ENCODE peak calls at places on chromosomes 11 and 22, in ten cellular contexts. One of them, this sample, is unnamed.

GRCh38 chr11:44954051-44954906 is 3.6 kb upstream of the TP53I11 start:
- DNase-seq in K562: no peak
- DNase-seq in stomach: no peak
- DNase-seq in tibial nerve: no peak
- DNase-seq in esophagus muscularis mucosa: no peak
- DNase-seq in HepG2: no peak
- DNase-seq in upper lobe of left lung: no peak
- DNase-seq in SK-N-SH: no peak
- DNase-seq in A549: no peak
- DNase-seq in suprapubic skin: no peak
- DNase-seq in this sample: no peak

GRCh38 chr11:64637346-64638016 is 46.5 kb downstream of the SLC22A12 start:
- DNase-seq in A549: no peak
- DNase-seq in upper lobe of left lung: no peak
- DNase-seq in SK-N-SH: peak
- DNase-seq in tibial nerve: no peak
- DNase-seq in stomach: no peak
- DNase-seq in suprapubic skin: no peak
- DNase-seq in K562: no peak
- DNase-seq in HepG2: no peak
- DNase-seq in esophagus muscularis mucosa: no peak
- DNase-seq in this sample: no peak

GRCh38 chr22:36510384-36510783 is 3.5 kb upstream of the FOXRED2 start:
- DNase-seq in A549: no peak
- DNase-seq in esophagus muscularis mucosa: no peak
- DNase-seq in upper lobe of left lung: peak
- DNase-seq in K562: no peak
- DNase-seq in suprapubic skin: no peak
- DNase-seq in tibial nerve: no peak
- DNase-seq in stomach: no peak
- DNase-seq in SK-N-SH: no peak
- DNase-seq in HepG2: no peak
- DNase-seq in this sample: peak

GRCh38 chr22:49950396-49950994 is 10.1 kb upstream of the PIM3 start:
- DNase-seq in suprapubic skin: no peak
- DNase-seq in HepG2: no peak
- DNase-seq in upper lobe of left lung: no peak
- DNase-seq in K562: no peak
- DNase-seq in tibial nerve: no peak
- DNase-seq in SK-N-SH: no peak
- DNase-seq in esophagus muscularis mucosa: no peak
- DNase-seq in stomach: peak
- DNase-seq in A549: no peak
- DNase-seq in this sample: no peak

GRCh38 chr11:122375687-122376399 is 259.8 kb upstream of the BLID start:
- DNase-seq in K562: no peak
- DNase-seq in A549: no peak
- DNase-seq in SK-N-SH: no peak
- DNase-seq in tibial nerve: no peak
- DNase-seq in upper lobe of left lung: no peak
- DNase-seq in esophagus muscularis mucosa: no peak
- DNase-seq in stomach: no peak
- DNase-seq in HepG2: no peak
- DNase-seq in suprapubic skin: no peak
- DNase-seq in this sample: no peak

GRCh38 chr11:22169833-22170232 is 23.1 kb upstream of the ANO5 start:
- DNase-seq in upper lobe of left lung: no peak
- DNase-seq in K562: no peak
- DNase-seq in SK-N-SH: no peak
- DNase-seq in esophagus muscularis mucosa: no peak
- DNase-seq in A549: no peak
- DNase-seq in suprapubic skin: no peak
- DNase-seq in stomach: no peak
- DNase-seq in HepG2: peak
- DNase-seq in tibial nerve: no peak
- DNase-seq in this sample: no peak

GRCh38 chr11:103035656-103036434 is 56.1 kb downstream of the DCUN1D5 start:
- DNase-seq in tibial nerve: no peak
- DNase-seq in upper lobe of left lung: no peak
- DNase-seq in stomach: no peak
- DNase-seq in SK-N-SH: peak
- DNase-seq in HepG2: peak
- DNase-seq in esophagus muscularis mucosa: no peak
- DNase-seq in A549: peak
- DNase-seq in suprapubic skin: no peak
- DNase-seq in K562: peak
- DNase-seq in this sample: no peak

GRCh38 chr11:96781082-96781481 is 391.3 kb downstream of the JRKL start:
- DNase-seq in stomach: no peak
- DNase-seq in tibial nerve: no peak
- DNase-seq in A549: no peak
- DNase-seq in suprapubic skin: no peak
- DNase-seq in SK-N-SH: no peak
- DNase-seq in HepG2: no peak
- DNase-seq in esophagus muscularis mucosa: no peak
- DNase-seq in K562: no peak
- DNase-seq in upper lobe of left lung: no peak
- DNase-seq in this sample: no peak

GRCh38 chr11:33388793-33389525 is 131.8 kb downstream of the HIPK3 start:
- DNase-seq in esophagus muscularis mucosa: no peak
- DNase-seq in HepG2: no peak
- DNase-seq in SK-N-SH: no peak
- DNase-seq in stomach: no peak
- DNase-seq in tibial nerve: no peak
- DNase-seq in suprapubic skin: no peak
- DNase-seq in A549: no peak
- DNase-seq in K562: no peak
- DNase-seq in upper lobe of left lung: no peak
- DNase-seq in this sample: no peak

GRCh38 chr11:92393218-92393617 is 168.6 kb downstream of the FAT3 start:
- DNase-seq in stomach: no peak
- DNase-seq in suprapubic skin: no peak
- DNase-seq in HepG2: no peak
- DNase-seq in esophagus muscularis mucosa: no peak
- DNase-seq in SK-N-SH: peak
- DNase-seq in upper lobe of left lung: no peak
- DNase-seq in K562: no peak
- DNase-seq in A549: no peak
- DNase-seq in tibial nerve: no peak
- DNase-seq in this sample: no peak

GRCh38 chr11:62151737-62152102 is 27.9 kb downstream of the INCENP start:
- DNase-seq in stomach: peak
- DNase-seq in K562: no peak
- DNase-seq in HepG2: no peak
- DNase-seq in upper lobe of left lung: no peak
- DNase-seq in esophagus muscularis mucosa: no peak
- DNase-seq in A549: no peak
- DNase-seq in suprapubic skin: peak
- DNase-seq in SK-N-SH: no peak
- DNase-seq in tibial nerve: no peak
- DNase-seq in this sample: no peak

GRCh38 chr11:43874738-43875137 is 5.9 kb upstream of the ALKBH3 start:
- DNase-seq in suprapubic skin: no peak
- DNase-seq in K562: no peak
- DNase-seq in stomach: no peak
- DNase-seq in A549: no peak
- DNase-seq in tibial nerve: no peak
- DNase-seq in SK-N-SH: no peak
- DNase-seq in HepG2: no peak
- DNase-seq in esophagus muscularis mucosa: no peak
- DNase-seq in upper lobe of left lung: no peak
- DNase-seq in this sample: no peak

GRCh38 chr22:29517215-29517908 is 36.2 kb downstream of the THOC5 start:
- DNase-seq in tibial nerve: no peak
- DNase-seq in A549: no peak
- DNase-seq in esophagus muscularis mucosa: no peak
- DNase-seq in suprapubic skin: no peak
- DNase-seq in K562: no peak
- DNase-seq in upper lobe of left lung: no peak
- DNase-seq in stomach: peak
- DNase-seq in SK-N-SH: peak
- DNase-seq in HepG2: no peak
- DNase-seq in this sample: no peak

GRCh38 chr22:24361976-24362646 is 65.3 kb upstream of the ADORA2A start:
- DNase-seq in tibial nerve: no peak
- DNase-seq in A549: no peak
- DNase-seq in suprapubic skin: no peak
- DNase-seq in SK-N-SH: no peak
- DNase-seq in stomach: no peak
- DNase-seq in K562: no peak
- DNase-seq in HepG2: no peak
- DNase-seq in upper lobe of left lung: no peak
- DNase-seq in esophagus muscularis mucosa: no peak
- DNase-seq in this sample: no peak

GRCh38 chr22:45261407-45262088 is 20.9 kb upstream of the KIAA0930 start:
- DNase-seq in upper lobe of left lung: no peak
- DNase-seq in A549: no peak
- DNase-seq in suprapubic skin: no peak
- DNase-seq in HepG2: no peak
- DNase-seq in SK-N-SH: no peak
- DNase-seq in K562: no peak
- DNase-seq in esophagus muscularis mucosa: no peak
- DNase-seq in tibial nerve: no peak
- DNase-seq in stomach: peak
- DNase-seq in this sample: no peak

GRCh38 chr22:23036684-23037428 is 33.5 kb upstream of the GNAZ start:
- DNase-seq in K562: peak
- DNase-seq in HepG2: peak
- DNase-seq in SK-N-SH: peak
- DNase-seq in A549: no peak
- DNase-seq in tibial nerve: no peak
- DNase-seq in upper lobe of left lung: no peak
- DNase-seq in stomach: no peak
- DNase-seq in esophagus muscularis mucosa: peak
- DNase-seq in suprapubic skin: no peak
- DNase-seq in this sample: no peak

GRCh38 chr11:122108828-122109227 is 7.2 kb downstream of the BLID start:
- DNase-seq in K562: no peak
- DNase-seq in A549: no peak
- DNase-seq in suprapubic skin: no peak
- DNase-seq in stomach: no peak
- DNase-seq in esophagus muscularis mucosa: no peak
- DNase-seq in upper lobe of left lung: no peak
- DNase-seq in SK-N-SH: no peak
- DNase-seq in HepG2: no peak
- DNase-seq in tibial nerve: no peak
- DNase-seq in this sample: no peak

GRCh38 chr22:18971321-18971751 is 35.2 kb upstream of the PRODH start:
- DNase-seq in A549: no peak
- DNase-seq in suprapubic skin: no peak
- DNase-seq in esophagus muscularis mucosa: no peak
- DNase-seq in tibial nerve: no peak
- DNase-seq in SK-N-SH: no peak
- DNase-seq in HepG2: no peak
- DNase-seq in stomach: no peak
- DNase-seq in upper lobe of left lung: no peak
- DNase-seq in K562: no peak
- DNase-seq in this sample: no peak
- H3K4me3 ChIP-seq in A549: peak
- H3K4me3 ChIP-seq in suprapubic skin: peak
- H3K4me3 ChIP-seq in esophagus muscularis mucosa: no peak
- H3K4me3 ChIP-seq in tibial nerve: no peak
- H3K4me3 ChIP-seq in SK-N-SH: peak
- H3K4me3 ChIP-seq in HepG2: no peak
- H3K4me3 ChIP-seq in stomach: peak
- H3K4me3 ChIP-seq in upper lobe of left lung: no peak
- H3K4me3 ChIP-seq in K562: no peak
- H3K4me3 ChIP-seq in this sample: no peak

DNA sequence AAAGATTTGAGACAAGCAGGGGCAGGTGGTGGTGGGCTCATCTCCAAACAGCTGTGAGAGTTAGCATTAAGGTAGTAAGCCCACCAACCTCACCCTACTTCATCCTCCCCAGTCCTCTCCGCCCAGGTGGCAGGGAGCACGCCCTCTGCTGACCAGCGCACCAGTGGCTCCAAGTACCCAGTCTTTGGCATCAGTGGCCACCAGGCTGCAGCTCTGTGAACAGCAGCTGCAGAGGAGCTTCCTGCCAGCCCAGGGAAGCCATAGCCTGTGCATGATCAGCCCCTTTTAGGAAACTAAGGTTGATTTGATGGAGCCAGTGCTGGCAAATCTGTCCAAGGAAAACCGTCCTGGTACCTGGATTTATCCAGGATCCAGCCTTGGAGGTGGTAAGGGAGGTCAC is 21.7 kb downstream of the CAVIN3 start:
- DNase-seq in esophagus muscularis mucosa: no peak
- DNase-seq in suprapubic skin: no peak
- DNase-seq in tibial nerve: no peak
- DNase-seq in A549: peak
- DNase-seq in HepG2: peak
- DNase-seq in upper lobe of left lung: peak
- DNase-seq in stomach: peak
- DNase-seq in K562: no peak
- DNase-seq in SK-N-SH: peak
- DNase-seq in this sample: no peak
- TF ChIP-seq EP300 in esophagus muscularis mucosa: no peak
- TF ChIP-seq EP300 in suprapubic skin: no peak
- TF ChIP-seq EP300 in tibial nerve: no peak
- TF ChIP-seq EP300 in A549: no peak
- TF ChIP-seq EP300 in HepG2: no peak
- TF ChIP-seq EP300 in upper lobe of left lung: no peak
- TF ChIP-seq EP300 in stomach: no peak
- TF ChIP-seq EP300 in K562: no peak
- TF ChIP-seq EP300 in SK-N-SH: no peak
- TF ChIP-seq EP300 in this sample: no peak

GRCh38 chr11:118259138-118259537 is 5.0 kb downstream of the MPZL2 start:
- DNase-seq in esophagus muscularis mucosa: no peak
- DNase-seq in SK-N-SH: no peak
- DNase-seq in stomach: no peak
- DNase-seq in tibial nerve: no peak
- DNase-seq in HepG2: no peak
- DNase-seq in suprapubic skin: no peak
- DNase-seq in A549: no peak
- DNase-seq in K562: no peak
- DNase-seq in upper lobe of left lung: no peak
- DNase-seq in this sample: no peak
- H3K4me3 ChIP-seq in esophagus muscularis mucosa: no peak
- H3K4me3 ChIP-seq in SK-N-SH: no peak
- H3K4me3 ChIP-seq in stomach: no peak
- H3K4me3 ChIP-seq in tibial nerve: no peak
- H3K4me3 ChIP-seq in HepG2: no peak
- H3K4me3 ChIP-seq in suprapubic skin: no peak
- H3K4me3 ChIP-seq in A549: no peak
- H3K4me3 ChIP-seq in K562: no peak
- H3K4me3 ChIP-seq in upper lobe of left lung: no peak
- H3K4me3 ChIP-seq in this sample: no peak

DNA sequence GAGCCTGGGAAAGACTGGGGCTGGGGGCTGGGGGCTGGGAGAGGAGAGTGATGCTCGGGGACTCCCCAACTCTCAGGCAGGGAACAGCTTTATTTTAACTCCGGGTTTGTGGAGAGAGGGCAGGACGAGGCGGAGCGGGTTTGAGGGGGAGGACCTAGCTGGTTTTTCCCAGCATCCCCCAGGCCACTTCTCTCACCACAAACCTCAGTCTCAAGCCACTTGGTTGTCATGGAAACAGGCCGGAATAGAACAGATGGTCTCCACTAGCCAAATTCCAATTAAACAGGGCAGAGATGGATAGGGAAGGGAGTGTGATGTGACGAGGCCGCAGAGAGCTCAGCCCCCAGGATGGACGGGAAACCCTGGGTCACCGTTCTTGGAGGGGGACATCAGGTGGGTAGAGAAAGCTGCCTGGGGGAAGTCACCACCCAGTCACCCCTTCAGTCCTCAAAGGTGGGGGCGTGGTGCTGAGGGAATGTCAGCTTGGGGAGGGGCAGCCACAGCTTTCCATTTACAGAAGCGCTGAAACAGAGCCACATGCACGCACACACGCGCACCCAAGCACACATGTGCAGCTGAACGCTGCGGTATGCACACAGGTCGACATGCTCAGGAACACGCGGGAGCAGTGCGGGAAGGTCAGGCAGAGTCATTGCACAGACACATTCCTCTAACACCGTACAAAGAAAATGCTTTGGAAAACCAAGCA is 19.2 kb downstream of the NECTIN1 start:
- DNase-seq in suprapubic skin: no peak
- DNase-seq in upper lobe of left lung: no peak
- DNase-seq in HepG2: no peak
- DNase-seq in stomach: no peak
- DNase-seq in esophagus muscularis mucosa: no peak
- DNase-seq in SK-N-SH: peak
- DNase-seq in K562: no peak
- DNase-seq in tibial nerve: no peak
- DNase-seq in A549: no peak
- DNase-seq in this sample: no peak
- TF ChIP-seq EP300 in suprapubic skin: no peak
- TF ChIP-seq EP300 in upper lobe of left lung: no peak
- TF ChIP-seq EP300 in HepG2: no peak
- TF ChIP-seq EP300 in stomach: no peak
- TF ChIP-seq EP300 in esophagus muscularis mucosa: no peak
- TF ChIP-seq EP300 in SK-N-SH: no peak
- TF ChIP-seq EP300 in K562: no peak
- TF ChIP-seq EP300 in tibial nerve: no peak
- TF ChIP-seq EP300 in A549: no peak
- TF ChIP-seq EP300 in this sample: no peak

This sample was measured in sigmoid colon.